ENCODE peak calls at places on chromosome 13, in eight cellular contexts. N, E, T, F, D, X, Z and B are unnamed samples.

GRCh38 chr13:30750036-30750435 is 14.7 kb downstream of the ALOX5AP start:
- DNase-seq in D (no peak), Z (no peak), E (no peak), T (no peak), F (no peak), N (no peak), X (no peak), B (no peak)

GRCh38 chr13:45472171-45472705 is 7.5 kb downstream of the COG3 start:
- DNase-seq in X (no peak), D (peak), F (no peak), Z (no peak), N (no peak), E (no peak), T (no peak), B (no peak)

GRCh38 chr13:93375491-93375890 is 148.9 kb downstream of the GPC6 start:
- DNase-seq in X (no peak), F (no peak), D (no peak), Z (no peak), N (no peak), T (no peak), E (no peak), B (no peak)

GRCh38 chr13:73932091-73932490 is 202.1 kb downstream of the KLF12 start:
- DNase-seq in D (no peak), Z (no peak), X (no peak), E (no peak), N (no peak), T (no peak), F (no peak), B (no peak)

GRCh38 chr13:44051923-44052322 is 172.2 kb downstream of the LACC1 start:
- DNase-seq in E (no peak), T (peak), Z (no peak), F (no peak), D (peak), X (no peak), N (no peak), B (no peak)

GRCh38 chr13:105047676-105048295 is 1487.7 kb downstream of the EFNB2 start:
- DNase-seq in F (no peak), E (no peak), Z (no peak), T (no peak), D (no peak), N (no peak), X (no peak), B (no peak)

GRCh38 chr13:41059466-41059865 is 1.8 kb upstream of the WBP4 start:
- DNase-seq in X (no peak), N (no peak), T (no peak), F (no peak), D (peak), E (no peak), Z (no peak), B (no peak)

GRCh38 chr13:106230450-106230849 is 305.0 kb downstream of the EFNB2 start:
- DNase-seq in T (peak), F (no peak), E (no peak), X (no peak), D (peak), N (no peak), Z (no peak), B (no peak)

GRCh38 chr13:51524312-51524711 is 60.0 kb upstream of the WDFY2 start:
- DNase-seq in T (no peak), N (no peak), F (no peak), E (no peak), D (peak), Z (no peak), X (no peak), B (no peak)
- H3K27ac ChIP-seq in T (no peak), N (no peak), F (no peak), E (no peak), D (peak), Z (no peak), X (no peak), B (no peak)

GRCh38 chr13:99367663-99368448 is 60.7 kb upstream of the GPR183 start:
- DNase-seq in E (no peak), N (no peak), D (no peak), X (no peak), T (no peak), F (no peak), Z (no peak), B (no peak)
- TF ChIP-seq CTCF in E (no peak), N (no peak), D (no peak), X (no peak), T (no peak), F (no peak), Z (no peak), B (no peak)

DNA sequence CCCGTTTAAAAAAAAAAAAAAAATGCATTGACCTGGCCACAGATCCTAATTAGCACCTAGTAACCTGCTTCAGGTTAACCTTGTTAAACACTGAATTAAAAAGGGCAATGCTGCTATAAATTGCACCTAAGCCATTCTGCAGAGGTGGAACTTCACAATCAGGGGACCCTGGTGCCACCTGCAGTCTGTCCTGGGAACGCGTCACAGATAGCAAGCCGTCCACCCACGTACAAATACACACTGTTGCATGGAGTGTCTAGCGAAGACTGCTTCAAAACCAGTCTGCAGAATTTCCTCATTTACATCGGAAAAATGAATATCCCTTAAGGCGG is 169.3 kb downstream of the COL4A1 start:
- DNase-seq in E (peak), T (peak), D (no peak), X (no peak), N (no peak), Z (peak), F (no peak), B (no peak)
- H3K27ac ChIP-seq in E (peak), T (peak), D (no peak), X (no peak), N (peak), Z (peak), F (peak), B (peak)

GRCh38 chr13:39685652-39686051 is 30.2 kb downstream of the COG6 start:
- DNase-seq in E (no peak), F (no peak), D (no peak), N (no peak), T (no peak), X (no peak), Z (no peak), B (no peak)

GRCh38 chr13:39682788-39683187 is 27.3 kb downstream of the COG6 start:
- DNase-seq in D (no peak), E (no peak), X (no peak), F (no peak), N (no peak), T (no peak), Z (no peak), B (no peak)

GRCh38 chr13:39688278-39688677 is 32.8 kb downstream of the COG6 start:
- DNase-seq in T (no peak), F (no peak), D (no peak), X (no peak), N (no peak), E (no peak), Z (no peak), B (no peak)

GRCh38 chr13:39682310-39682709 is 26.8 kb downstream of the COG6 start:
- DNase-seq in T (no peak), E (no peak), X (no peak), Z (no peak), F (no peak), D (no peak), N (no peak), B (no peak)

DNA sequence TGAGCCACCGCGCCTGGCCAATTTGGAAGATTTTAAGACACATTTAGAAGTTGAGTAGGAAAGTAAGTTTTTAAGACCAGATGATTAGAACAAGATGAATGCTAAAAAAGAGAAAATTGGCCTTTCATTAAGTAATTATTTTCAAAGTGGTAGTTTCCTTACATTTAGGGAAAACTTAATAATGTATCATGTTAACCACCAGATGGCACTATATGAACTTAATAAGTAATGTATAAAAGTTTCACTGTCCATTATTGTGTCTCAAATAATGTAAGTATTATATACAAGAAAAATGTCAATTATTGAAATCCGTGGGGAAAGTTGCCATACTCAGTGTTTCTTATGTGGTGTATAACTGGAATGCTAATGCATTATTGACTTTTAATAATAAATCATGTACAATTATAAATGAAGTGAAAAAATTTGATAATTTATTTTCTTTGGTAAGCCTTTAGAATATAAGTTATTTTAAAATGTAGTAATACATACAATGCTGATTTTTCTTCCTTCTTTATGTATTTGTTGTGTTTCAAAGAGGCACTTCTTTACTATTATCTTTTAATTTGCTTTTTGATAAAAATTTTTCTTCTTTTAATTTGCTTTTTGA is 29.2 kb downstream of the COG6 start:
- DNase-seq in E (no peak), Z (no peak), F (no peak), N (no peak), T (peak), D (peak), X (no peak), B (no peak)
- TF ChIP-seq CTCF in E (peak), Z (peak), F (no peak), N (peak), T (peak), D (peak), X (peak), B (peak)

DNA sequence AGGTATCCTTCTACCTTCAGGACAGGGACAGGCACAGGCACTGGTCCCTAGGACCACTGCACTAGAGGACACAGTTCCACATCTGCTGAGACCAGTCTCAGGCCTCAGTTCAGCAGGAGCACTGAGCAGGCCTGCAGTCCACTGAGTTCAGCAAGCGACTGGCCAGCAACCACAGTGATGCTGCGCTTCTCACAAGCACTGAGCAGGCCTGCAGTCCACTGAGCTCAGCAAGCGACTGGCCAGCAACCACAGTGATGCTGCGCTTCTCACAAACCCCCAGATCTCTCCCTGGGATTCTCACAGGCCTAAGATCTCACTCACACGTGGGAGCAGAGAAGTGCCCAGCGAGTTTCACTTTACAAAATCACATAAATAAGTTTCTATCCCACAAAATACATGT is 140.6 kb downstream of the IRS2 start:
- DNase-seq in D (no peak), Z (no peak), E (no peak), X (no peak), N (no peak), F (peak), T (no peak), B (peak)
- H3K27ac ChIP-seq in D (no peak), Z (no peak), E (no peak), X (no peak), N (no peak), F (no peak), T (no peak), B (no peak)

GRCh38 chr13:76016799-76017198 is 380.7 kb downstream of the LMO7 start:
- DNase-seq in F (no peak), Z (no peak), T (no peak), E (peak), D (peak), X (no peak), N (no peak), B (no peak)
- TF ChIP-seq CTCF in F (no peak), Z (no peak), T (peak), E (no peak), D (peak), X (no peak), N (no peak), B (peak)

DNA sequence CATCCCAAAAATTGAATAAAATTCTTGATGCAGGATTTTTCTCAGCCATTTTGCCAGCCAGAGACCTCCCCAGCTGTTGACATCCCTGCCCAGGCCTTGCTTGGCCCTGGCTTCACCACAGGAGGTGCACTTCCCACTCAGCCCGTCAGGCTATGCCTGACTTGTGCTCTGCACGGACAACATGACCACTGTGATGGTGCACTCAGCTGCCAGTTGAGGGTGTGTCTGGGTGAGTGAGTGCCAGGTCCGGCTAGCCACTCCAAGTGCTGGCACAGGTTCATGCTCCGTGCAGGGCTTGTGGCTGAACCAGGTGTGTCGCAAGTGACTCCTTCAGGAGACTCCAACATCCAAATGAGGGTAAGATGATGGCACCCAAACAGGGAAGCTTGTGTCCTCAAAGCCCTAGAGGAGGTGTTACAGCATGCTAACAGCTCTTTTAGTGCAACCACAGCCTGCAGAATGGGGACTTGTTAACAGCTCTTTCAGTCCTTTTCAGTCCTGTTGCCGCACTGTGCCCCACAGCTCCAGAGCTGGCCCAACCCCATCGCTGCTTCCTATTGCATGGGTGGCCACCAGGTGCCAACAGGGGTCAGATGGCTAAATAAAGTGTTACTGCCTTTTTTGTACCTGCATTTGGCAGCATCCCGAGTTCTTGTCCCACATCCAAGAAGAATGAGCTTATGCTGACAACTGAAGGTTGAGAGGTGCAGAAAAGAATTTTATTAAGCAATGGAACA is 380.7 kb downstream of the SLITRK5 start:
- DNase-seq in F (peak), E (peak), Z (no peak), X (no peak), D (no peak), N (no peak), T (no peak), B (peak)
- H3K27ac ChIP-seq in F (no peak), E (no peak), Z (no peak), X (no peak), D (no peak), N (no peak), T (no peak), B (no peak)

GRCh38 chr13:22298530-22298929 is 627.7 kb downstream of the FGF9 start:
- DNase-seq in N (no peak), T (no peak), Z (no peak), X (no peak), D (no peak), E (no peak), F (no peak), B (no peak)
- TF ChIP-seq CTCF in N (no peak), T (no peak), Z (no peak), X (no peak), D (no peak), E (no peak), F (no peak), B (no peak)

GRCh38 chr13:113882716-113883115 is 18.8 kb upstream of the GAS6 start:
- DNase-seq in N (no peak), X (no peak), F (no peak), T (no peak), Z (no peak), E (no peak), D (no peak), B (no peak)

GRCh38 chr13:113879506-113880360 is 15.9 kb upstream of the GAS6 start:
- DNase-seq in D (no peak), F (no peak), N (no peak), E (no peak), Z (no peak), T (no peak), X (no peak), B (no peak)

GRCh38 chr13:113881614-113882265 is 17.9 kb upstream of the GAS6 start:
- DNase-seq in D (no peak), E (peak), F (no peak), Z (no peak), X (no peak), T (no peak), N (no peak), B (no peak)

GRCh38 chr13:113882266-113882627 is 18.4 kb upstream of the GAS6 start:
- DNase-seq in Z (peak), N (no peak), D (no peak), X (no peak), E (no peak), F (no peak), T (no peak), B (no peak)

GRCh38 chr13:113880651-113881611 is 17.1 kb upstream of the GAS6 start:
- DNase-seq in Z (no peak), E (no peak), D (no peak), X (no peak), F (no peak), N (no peak), T (no peak), B (no peak)
- H3K27ac ChIP-seq in Z (no peak), E (peak), D (no peak), X (no peak), F (peak), N (peak), T (peak), B (peak)